ENCODE peak calls at places on chromosomes 7 and 10, in ten cellular contexts. W is T-cell; A is activated effector memory CD4-positive, alpha-beta T cell treated with Interleukin-2 at 50 U/mL for 16 hours; G is Calu3; R is lower leg skin; X is activated CD4-positive, alpha-beta memory T cell treated with anti-CD3 and anti-CD28 coated beads, Interleukin-2, amount 10 ng/mL, durations not matched to agents 7 days and 5 days; N is posterior cingulate gyrus; P is NCI-H1105; C is Daoy; K is activated CD8-positive, alpha-beta memory T cell treated with anti-CD3 and anti-CD28 coated beads, Interleukin-2, amount 10 ng/mL, durations not matched to agents 7 days and 5 days. S is an unnamed sample.

GRCh38 chr10:3071405-3072198 is 4.3 kb downstream of the PFKP start:
- DNase-seq in W (no peak), A (peak), G (peak), R (no peak), X (peak), N (no peak), P (no peak), C (peak), K (peak), S (no peak)

GRCh38 chr10:33945051-33945450 is 610.6 kb upstream of the NRP1 start:
- DNase-seq in W (no peak), A (no peak), G (no peak), R (no peak), X (no peak), N (no peak), P (no peak), C (no peak), K (no peak), S (no peak)

GRCh38 chr7:132029369-132030160 is 473.1 kb upstream of the PODXL start:
- DNase-seq in W (no peak), A (no peak), G (no peak), R (no peak), X (no peak), N (no peak), P (no peak), C (peak), K (no peak), S (no peak)

GRCh38 chr10:121078672-121079102 is 227.5 kb downstream of the WDR11 start:
- DNase-seq in W (no peak), A (no peak), G (peak), R (peak), X (no peak), N (no peak), P (no peak), C (peak), K (no peak), S (no peak)

GRCh38 chr10:5996696-5997095 is 19.4 kb upstream of the IL15RA start:
- DNase-seq in W (no peak), A (no peak), G (no peak), R (no peak), X (no peak), N (no peak), P (no peak), C (no peak), K (no peak), S (no peak)

GRCh38 chr10:123522702-123523312 is 143.3 kb upstream of the GPR26 start:
- DNase-seq in W (no peak), A (no peak), G (no peak), R (peak), X (no peak), N (no peak), P (no peak), C (no peak), K (peak), S (no peak)

GRCh38 chr7:50676079-50676478 is 106.6 kb downstream of the GRB10 start:
- DNase-seq in W (no peak), A (no peak), G (no peak), R (no peak), X (no peak), N (no peak), P (no peak), C (no peak), K (no peak), S (no peak)

GRCh38 chr7:142457146-142457703 is 199.4 kb upstream of the PRSS58 start:
- DNase-seq in W (no peak), A (no peak), G (no peak), R (no peak), X (no peak), N (no peak), P (no peak), C (no peak), K (no peak), S (no peak)

GRCh38 chr7:47625861-47626444 is 44.0 kb upstream of the TNS3 start:
- DNase-seq in W (no peak), A (no peak), G (no peak), R (no peak), X (no peak), N (no peak), P (no peak), C (no peak), K (no peak), S (no peak)

GRCh38 chr7:106563466-106564150 is 97.3 kb downstream of the CCDC71L start:
- DNase-seq in W (no peak), A (no peak), G (peak), R (no peak), X (no peak), N (no peak), P (no peak), C (no peak), K (no peak), S (no peak)